ENCODE peak calls at places on chromosomes 16 and 17, in six cellular contexts. H is HepG2, J is H1, K is K562, Y is SK-N-SH, I is GM12878. C is an unnamed sample.

GRCh38 chr17:68834328-68834836 is 120.8 kb downstream of the ABCA8 start:
- DNase-seq in K (no peak), I (no peak), Y (no peak), J (no peak), H (no peak), C (no peak)

GRCh38 chr17:79095345-79096055 is 20.9 kb downstream of the ENGASE start:
- DNase-seq in I (no peak), K (no peak), H (no peak), J (no peak), Y (no peak), C (no peak)

GRCh38 chr17:72344613-72345012 is 223.8 kb downstream of the SOX9 start:
- DNase-seq in I (no peak), K (no peak), J (no peak), H (no peak), Y (no peak), C (no peak)

GRCh38 chr16:27242868-27243590 is 25.5 kb downstream of the NSMCE1 start:
- DNase-seq in K (peak), J (no peak), H (peak), I (peak), Y (no peak), C (no peak)

GRCh38 chr16:23014592-23014991 is 134.7 kb downstream of the USP31 start:
- DNase-seq in Y (no peak), I (no peak), K (no peak), H (no peak), J (no peak), C (peak)

GRCh38 chr17:41655611-41656111 is 31.3 kb upstream of the KRT17 start:
- DNase-seq in K (no peak), I (no peak), Y (no peak), H (no peak), J (no peak), C (no peak)

GRCh38 chr16:64638804-64639203 is 483.1 kb downstream of the CDH11 start:
- DNase-seq in Y (no peak), J (no peak), H (no peak), K (no peak), I (no peak), C (no peak)

GRCh38 chr16:57471852-57472664 is 9.6 kb downstream of the POLR2C start:
- DNase-seq in I (no peak), Y (peak), K (no peak), H (peak), J (no peak), C (no peak)

GRCh38 chr17:49556183-49556943 is 19.3 kb upstream of the NXPH3 start:
- DNase-seq in Y (peak), J (no peak), H (peak), K (peak), I (no peak), C (peak)

GRCh38 chr17:82844796-82845162 is 5.0 kb upstream of the ZNF750 start:
- DNase-seq in Y (no peak), I (no peak), K (no peak), J (no peak), H (no peak), C (no peak)

GRCh38 chr16:70700101-70701020 is 14.5 kb upstream of the MTSS2 start:
- DNase-seq in H (no peak), Y (no peak), I (no peak), J (no peak), K (no peak), C (no peak)

GRCh38 chr17:80182845-80183223 is 13.0 kb downstream of the CARD14 start:
- DNase-seq in J (no peak), H (no peak), I (no peak), K (no peak), Y (no peak), C (no peak)

GRCh38 chr17:80184423-80184714 is 14.5 kb downstream of the CARD14 start:
- DNase-seq in Y (no peak), I (no peak), K (no peak), J (no peak), H (no peak), C (no peak)

GRCh38 chr17:80185968-80186367 is 16.1 kb downstream of the CARD14 start:
- DNase-seq in I (no peak), Y (no peak), H (no peak), K (no peak), J (no peak), C (no peak)

GRCh38 chr17:80182118-80182844 is 12.5 kb downstream of the CARD14 start:
- DNase-seq in Y (no peak), H (no peak), K (no peak), I (no peak), J (no peak), C (no peak)

GRCh38 chr17:80183581-80184422 is 14.0 kb downstream of the CARD14 start:
- DNase-seq in I (no peak), J (no peak), Y (no peak), K (no peak), H (no peak), C (no peak)
- H3K27ac ChIP-seq in I (no peak), J (no peak), Y (no peak), K (no peak), H (no peak), C (no peak)

DNA sequence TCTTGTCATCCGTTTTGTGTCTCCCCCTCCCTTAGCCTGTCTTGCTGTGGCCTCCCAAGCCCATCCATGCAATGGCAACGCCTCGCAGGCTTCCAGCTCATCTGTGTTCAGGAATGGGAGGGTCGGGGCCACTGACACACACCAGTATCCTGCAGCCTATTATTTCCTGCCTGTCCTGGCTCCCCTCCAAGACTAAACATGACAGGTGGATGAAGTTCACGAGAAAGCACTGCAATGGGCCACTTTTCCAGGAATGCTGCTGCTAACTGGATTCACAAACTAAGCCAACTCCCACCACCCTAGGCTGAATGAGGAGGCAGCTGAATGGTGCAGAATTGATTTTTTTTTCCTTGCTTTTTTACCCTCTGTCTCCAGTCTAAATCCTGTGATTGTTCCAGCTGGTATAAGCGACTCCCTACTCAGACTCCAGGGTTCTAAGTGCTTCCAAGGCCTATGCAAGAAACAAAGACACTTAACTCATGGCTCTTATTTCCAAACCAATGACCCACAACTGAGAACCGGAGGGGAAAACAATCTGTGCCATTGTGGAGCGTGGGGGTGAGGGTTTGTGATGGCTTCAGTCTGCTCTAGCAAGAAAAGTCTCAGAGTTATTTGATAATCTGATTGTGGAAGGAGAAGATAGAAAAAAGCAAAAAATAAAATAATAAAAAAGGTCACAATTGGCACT is 23.3 kb downstream of the TMEM100 start:
- DNase-seq in J (no peak), Y (no peak), K (no peak), H (no peak), I (no peak), C (no peak)
- TF ChIP-seq GABPA in J (no peak), Y (no peak), K (no peak), H (no peak), I (no peak), C (no peak)

GRCh38 chr17:46020023-46020735 is 21.1 kb downstream of the STH start:
- DNase-seq in K (no peak), H (no peak), J (no peak), Y (no peak), I (peak), C (no peak)
- H3K27ac ChIP-seq in K (no peak), H (no peak), J (no peak), Y (no peak), I (no peak), C (no peak)

GRCh38 chr17:560379-560935 is 154.2 kb downstream of the VPS53 start:
- DNase-seq in H (no peak), J (no peak), I (no peak), K (no peak), Y (no peak), C (no peak)

GRCh38 chr17:557371-557770 is 157.3 kb downstream of the VPS53 start:
- DNase-seq in Y (no peak), I (no peak), H (no peak), K (no peak), J (no peak), C (no peak)

GRCh38 chr17:561118-561517 is 153.5 kb downstream of the VPS53 start:
- DNase-seq in I (no peak), H (no peak), K (no peak), J (no peak), Y (no peak), C (no peak)

GRCh38 chr17:562174-562573 is 152.5 kb downstream of the VPS53 start:
- DNase-seq in I (no peak), K (no peak), Y (no peak), J (no peak), H (no peak), C (no peak)

DNA sequence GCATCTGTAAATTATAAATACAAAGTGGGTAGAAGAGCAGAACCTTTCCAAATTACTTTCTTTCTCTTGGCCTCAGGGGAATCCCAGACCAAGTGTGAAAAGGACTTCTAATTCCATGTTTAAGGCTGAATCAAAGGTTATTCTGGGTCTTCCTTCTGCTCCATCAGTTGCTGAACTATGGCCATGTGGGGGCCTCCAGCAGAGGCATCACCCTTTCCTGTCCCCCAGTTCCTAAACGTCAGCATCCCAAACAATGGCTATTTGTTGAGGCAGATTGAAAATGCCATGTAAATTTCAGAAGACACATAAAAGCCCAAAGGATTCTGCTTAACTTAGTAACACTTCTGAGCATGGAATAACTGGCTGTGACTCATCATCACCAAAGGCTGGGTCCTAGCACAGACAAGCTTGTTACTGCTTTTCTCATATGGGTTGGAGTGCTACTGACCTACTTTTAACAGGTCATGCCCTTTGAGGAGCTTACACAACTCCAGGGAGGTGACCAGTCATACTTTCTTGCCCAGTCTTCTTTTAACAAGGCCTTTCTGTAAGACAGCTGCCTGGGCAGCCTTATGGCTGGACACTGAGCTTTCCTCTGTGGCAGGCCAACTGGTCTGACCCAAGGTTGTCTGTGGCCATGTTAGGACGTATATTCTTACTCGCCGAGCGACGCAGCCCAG is 154.8 kb downstream of the VPS53 start:
- DNase-seq in I (no peak), Y (no peak), H (no peak), J (no peak), K (no peak), C (no peak)
- TF ChIP-seq GABPA in I (no peak), Y (no peak), H (no peak), J (no peak), K (no peak), C (no peak)

DNA sequence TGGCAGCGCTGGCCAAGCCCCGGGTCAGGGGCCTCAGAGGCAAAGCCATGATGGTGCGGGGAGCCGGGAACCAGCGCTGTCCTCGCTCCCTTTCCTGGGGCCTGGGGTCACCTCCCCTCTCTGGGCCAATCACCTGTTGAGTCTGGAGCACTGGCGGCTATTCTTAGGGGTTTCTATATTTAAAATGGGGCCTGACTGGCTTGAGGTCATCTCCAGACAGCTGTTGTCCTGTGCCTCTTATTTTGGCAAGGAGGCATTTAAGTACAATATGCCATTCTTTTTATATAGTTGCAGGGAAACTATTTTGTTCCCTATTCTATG is at the start of gene COX6A2:
- DNase-seq in J (no peak), K (no peak), I (no peak), Y (no peak), H (no peak), C (no peak)
- H3K27ac ChIP-seq in J (no peak), K (no peak), I (no peak), Y (no peak), H (no peak), C (no peak)

DNA sequence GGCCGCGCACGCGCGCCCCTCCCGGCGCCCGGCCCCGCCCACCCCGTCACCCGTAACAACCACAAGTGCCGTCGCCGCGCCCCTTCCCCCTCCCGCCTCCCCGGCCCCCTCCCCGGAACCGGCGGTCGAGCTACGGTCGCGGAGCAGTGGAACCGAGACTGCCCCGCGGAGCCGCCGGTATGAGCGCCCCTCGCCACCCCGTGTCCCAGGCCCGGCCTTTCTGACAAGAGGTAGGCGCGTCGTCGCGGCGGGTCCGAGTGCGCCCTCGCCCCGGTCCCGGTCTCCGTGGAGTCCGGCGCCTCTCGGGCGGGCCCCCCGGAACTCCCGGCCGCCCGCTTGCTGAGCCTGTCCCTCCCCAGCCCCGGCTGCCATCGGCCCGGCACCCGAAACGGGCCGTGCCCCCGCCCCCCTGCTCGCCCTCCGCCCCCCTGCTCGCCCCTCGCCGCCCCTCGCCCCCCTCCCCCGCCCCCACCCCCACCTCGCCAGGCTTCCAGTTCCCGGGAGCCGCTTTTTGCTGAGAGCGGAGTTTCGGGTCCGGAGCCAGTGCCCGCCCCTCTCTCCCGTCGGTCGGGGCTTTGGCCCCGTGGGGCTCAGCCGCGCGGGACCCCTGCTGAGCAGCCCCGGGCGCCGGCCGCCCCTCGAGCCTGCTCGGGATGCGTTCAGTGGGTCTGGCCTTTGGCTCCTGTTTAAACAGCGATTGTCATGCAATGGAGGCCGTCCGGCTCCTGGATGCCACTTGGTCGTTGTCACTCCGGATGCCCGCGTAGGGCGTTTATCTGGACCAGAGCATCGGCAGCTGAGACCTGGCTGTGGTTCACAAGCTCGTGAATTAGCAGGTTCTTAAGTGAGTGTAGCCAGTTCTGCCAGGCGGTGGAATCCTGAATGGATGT is at the start of gene SEC14L1:
- DNase-seq in Y (peak), I (no peak), J (peak), H (peak), K (no peak), C (peak)
- TF ChIP-seq GABPA in Y (no peak), I (no peak), J (no peak), H (no peak), K (peak), C (no peak)

DNA sequence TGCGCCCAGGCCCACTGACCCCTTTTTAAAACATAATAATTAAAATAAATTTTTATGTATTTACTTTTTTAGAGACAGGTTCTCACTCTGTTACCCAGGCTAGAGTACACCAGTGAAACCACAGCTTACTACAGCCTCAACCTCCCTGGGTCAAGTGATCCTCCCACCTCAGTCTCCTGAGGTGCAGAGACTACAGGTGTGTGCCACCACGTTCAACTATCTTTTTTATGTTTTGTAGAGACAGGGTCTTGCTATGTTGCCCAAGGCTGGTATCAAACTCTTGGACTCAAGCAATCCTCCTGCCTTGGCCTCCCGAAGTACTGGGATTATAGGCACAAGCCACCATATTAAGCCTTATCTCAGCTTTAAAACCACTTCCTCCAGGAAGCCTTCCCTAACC is 56.1 kb upstream of the BCAR1 start:
- DNase-seq in H (no peak), I (no peak), J (no peak), K (no peak), Y (no peak), C (no peak)
- H3K27ac ChIP-seq in H (peak), I (no peak), J (no peak), K (no peak), Y (peak), C (no peak)

GRCh38 chr17:77865716-77866115 is 92.8 kb upstream of the TNRC6C start:
- DNase-seq in H (no peak), J (no peak), Y (no peak), I (no peak), K (no peak), C (no peak)

GRCh38 chr17:77863814-77864161 is 94.7 kb upstream of the TNRC6C start:
- DNase-seq in J (no peak), H (peak), I (no peak), Y (peak), K (peak), C (peak)

GRCh38 chr17:77862890-77863813 is 95.4 kb upstream of the TNRC6C start:
- DNase-seq in I (no peak), K (no peak), Y (no peak), H (no peak), J (no peak), C (no peak)

GRCh38 chr17:77864234-77865108 is 94.0 kb upstream of the TNRC6C start:
- DNase-seq in J (no peak), I (no peak), Y (peak), K (no peak), H (no peak), C (no peak)

GRCh38 chr17:77865109-77865611 is 93.3 kb upstream of the TNRC6C start:
- DNase-seq in H (no peak), Y (peak), J (no peak), K (no peak), I (no peak), C (no peak)
- TF ChIP-seq GABPA in H (no peak), Y (no peak), J (no peak), K (no peak), I (no peak), C (no peak)

GRCh38 chr16:86303787-86304685 is 206.3 kb upstream of the FOXF1 start:
- DNase-seq in K (no peak), J (no peak), H (no peak), Y (no peak), I (no peak), C (no peak)
- H3K27ac ChIP-seq in K (no peak), J (no peak), H (no peak), Y (no peak), I (no peak), C (no peak)

GRCh38 chr17:32689348-32689747 is 187.6 kb downstream of the MYO1D start:
- DNase-seq in I (no peak), K (no peak), J (no peak), H (no peak), Y (no peak), C (no peak)
- TF ChIP-seq GABPA in I (no peak), K (no peak), J (no peak), H (no peak), Y (no peak), C (no peak)

C was measured in HL-60.